ENCODE peak calls at places on chromosome 12, in ten cellular contexts. B, J, F, Y, K, I, P, A, R and Q are unnamed samples. For H3K4me1, the result is how much of the 10 kb centered on the place peaks cover.

GRCh38 chr12:40226652-40227051 is 1.9 kb downstream of the LRRK2 start:
- DNase-seq in I (no peak), B (no peak), Y (peak), F (peak), A (no peak), J (peak), R (no peak), P (peak), K (no peak), Q (no peak)

GRCh38 chr12:30796508-30796780 is 41.7 kb upstream of the CAPRIN2 start:
- DNase-seq in R (no peak), I (no peak), P (peak), F (no peak), K (no peak), Y (no peak), B (no peak), J (no peak), A (no peak), Q (no peak)

GRCh38 chr12:42447371-42447786 is 121.4 kb downstream of the PPHLN1 start:
- DNase-seq in J (no peak), P (no peak), Y (no peak), B (peak), I (no peak), K (no peak), A (no peak), F (no peak), R (no peak), Q (peak)

GRCh38 chr12:30067156-30067555 is 283.4 kb upstream of the TMTC1 start:
- DNase-seq in A (no peak), J (no peak), I (no peak), F (no peak), Y (no peak), P (no peak), K (no peak), R (no peak), B (no peak), Q (no peak)

GRCh38 chr12:64385468-64385867 is 5.1 kb downstream of the C12orf56 start:
- DNase-seq in J (no peak), R (no peak), Y (no peak), B (no peak), K (no peak), P (no peak), A (no peak), F (no peak), I (no peak), Q (no peak)

GRCh38 chr12:5244513-5244972 is 187.4 kb upstream of the NTF3 start:
- DNase-seq in A (no peak), B (no peak), F (no peak), P (no peak), I (no peak), Y (no peak), K (peak), R (no peak), J (no peak), Q (no peak)

GRCh38 chr12:107351716-107352115 is 258.4 kb upstream of the CRY1 start:
- DNase-seq in K (no peak), R (no peak), B (no peak), I (no peak), A (no peak), J (no peak), Y (no peak), F (no peak), P (no peak), Q (no peak)

GRCh38 chr12:110670161-110670701 is 18.7 kb downstream of the HVCN1 start:
- DNase-seq in B (no peak), K (no peak), J (no peak), A (no peak), P (no peak), R (peak), F (no peak), Y (no peak), I (peak), Q (no peak)

GRCh38 chr12:116465407-116465806 is 93.8 kb upstream of the MAP1LC3B2 start:
- DNase-seq in R (no peak), F (no peak), Y (no peak), B (no peak), A (no peak), I (no peak), K (no peak), P (no peak), J (no peak), Q (no peak)

GRCh38 chr12:120832712-120833111 is 71.4 kb downstream of the SPPL3 start:
- DNase-seq in B (no peak), F (no peak), I (no peak), R (no peak), Y (no peak), K (no peak), P (no peak), J (no peak), A (no peak), Q (no peak)

GRCh38 chr12:102806110-102806509 is 110.9 kb downstream of the PAH start:
- DNase-seq in R (no peak), B (no peak), Y (no peak), K (no peak), A (no peak), F (no peak), J (no peak), P (no peak), I (no peak), Q (no peak)

GRCh38 chr12:15608931-15609330 is 180.3 kb downstream of the EPS8 start:
- DNase-seq in A (no peak), I (no peak), B (no peak), P (no peak), J (no peak), R (no peak), K (no peak), F (no peak), Y (no peak), Q (no peak)

GRCh38 chr12:122394626-122395194 is 27.8 kb downstream of the CLIP1 start:
- DNase-seq in B (no peak), P (no peak), F (no peak), R (no peak), A (no peak), I (no peak), J (no peak), K (no peak), Y (no peak), Q (no peak)

GRCh38 chr12:92764820-92765219 is 62.0 kb downstream of the PLEKHG7 start:
- DNase-seq in A (no peak), P (no peak), F (peak), J (no peak), B (no peak), K (no peak), R (no peak), I (no peak), Y (no peak), Q (no peak)

GRCh38 chr12:75558262-75558661 is 46.9 kb upstream of the KRR1 start:
- DNase-seq in Y (no peak), P (no peak), R (no peak), A (no peak), K (no peak), F (no peak), J (no peak), B (no peak), I (no peak), Q (no peak)

GRCh38 chr12:25929096-25929637 is 29.3 kb upstream of the RASSF8 start:
- DNase-seq in B (no peak), K (no peak), P (no peak), I (no peak), R (no peak), A (no peak), J (no peak), Y (no peak), F (no peak), Q (no peak)

DNA sequence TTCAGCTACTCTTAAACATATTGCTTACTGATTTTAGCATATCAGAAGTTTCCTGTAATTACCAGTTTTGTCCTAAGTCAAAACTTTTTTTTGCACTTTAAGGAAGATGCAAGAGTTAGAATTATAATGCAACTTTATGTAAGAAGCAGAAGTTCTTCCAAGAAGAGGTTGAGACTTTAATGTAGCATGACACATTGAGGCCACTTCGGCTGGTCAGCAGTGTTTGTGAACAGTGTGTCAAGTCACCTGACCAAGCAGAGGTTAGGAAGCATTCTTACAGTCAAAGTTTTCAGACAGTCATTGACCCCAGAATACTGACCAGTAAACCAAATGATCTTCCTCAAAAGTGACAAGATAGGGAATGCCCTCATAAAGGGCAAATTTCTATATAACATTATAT is 15.2 kb downstream of the FGFR1OP2 start:
- DNase-seq in J (no peak), R (no peak), B (no peak), Y (peak), A (no peak), F (no peak), K (no peak), P (peak), I (no peak), Q (no peak)
- H3K27ac ChIP-seq in J (no peak), R (no peak), B (no peak), Y (no peak), A (no peak), F (no peak), K (no peak), P (no peak), I (no peak), Q (no peak)

GRCh38 chr12:47216150-47216677 is 136.5 kb upstream of the AMIGO2 start:
- DNase-seq in Y (no peak), A (peak), F (no peak), I (peak), B (no peak), R (peak), K (no peak), P (no peak), J (no peak), Q (no peak)

GRCh38 chr12:47221256-47222023 is 141.7 kb upstream of the AMIGO2 start:
- DNase-seq in Y (no peak), J (no peak), R (no peak), I (no peak), F (no peak), A (no peak), B (no peak), K (no peak), P (no peak), Q (no peak)

GRCh38 chr12:47222592-47222959 is 142.8 kb upstream of the AMIGO2 start:
- DNase-seq in Y (no peak), A (no peak), B (peak), F (no peak), R (no peak), K (no peak), I (no peak), P (no peak), J (no peak), Q (no peak)

GRCh38 chr12:47218191-47218654 is 138.5 kb upstream of the AMIGO2 start:
- DNase-seq in K (no peak), R (peak), B (no peak), Y (no peak), I (no peak), P (no peak), A (no peak), F (no peak), J (no peak), Q (no peak)

GRCh38 chr12:47219243-47219642 is 139.5 kb upstream of the AMIGO2 start:
- DNase-seq in B (no peak), P (no peak), J (no peak), F (no peak), I (no peak), R (no peak), K (no peak), Y (no peak), A (no peak), Q (no peak)
- H3K4me3 ChIP-seq in B (no peak), P (no peak), J (no peak), F (peak), I (no peak), R (peak), K (no peak), Y (no peak), A (peak), Q (no peak)

GRCh38 chr12:104582739-104583138 is 126.0 kb downstream of the CHST11 start:
- DNase-seq in P (no peak), J (no peak), B (no peak), I (peak), R (no peak), A (no peak), K (no peak), F (no peak), Y (no peak), Q (no peak)

GRCh38 chr12:104581000-104581570 is 124.3 kb downstream of the CHST11 start:
- DNase-seq in J (no peak), R (no peak), Y (no peak), I (no peak), B (no peak), F (no peak), K (no peak), A (no peak), P (no peak), Q (no peak)

GRCh38 chr12:104586325-104587048 is 129.7 kb downstream of the CHST11 start:
- DNase-seq in B (no peak), A (no peak), Y (no peak), K (peak), J (no peak), R (no peak), P (no peak), F (no peak), I (no peak), Q (no peak)

GRCh38 chr12:104585448-104586055 is 128.8 kb downstream of the CHST11 start:
- DNase-seq in J (no peak), Y (no peak), A (no peak), R (no peak), F (no peak), I (no peak), B (no peak), K (no peak), P (no peak), Q (no peak)

DNA sequence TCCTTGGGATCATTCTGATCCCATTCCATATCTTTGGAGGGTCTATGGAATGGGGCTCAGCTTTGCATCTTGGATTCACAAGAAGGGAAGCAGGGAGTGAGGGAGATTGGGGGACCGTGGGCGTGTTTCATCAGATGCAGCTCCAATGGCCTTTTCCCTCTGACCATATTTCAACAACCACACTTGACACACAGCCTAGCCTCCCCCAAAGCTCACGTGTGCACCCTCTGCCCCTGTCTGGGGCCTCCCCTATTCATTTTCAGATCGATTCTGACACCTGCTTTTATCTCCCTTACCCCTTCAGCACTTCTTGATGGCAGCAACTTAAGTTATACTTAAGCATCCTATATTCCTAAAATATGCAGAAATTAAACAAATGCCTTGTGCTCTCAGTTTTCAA is 126.6 kb downstream of the CHST11 start:
- DNase-seq in P (no peak), A (no peak), J (no peak), R (no peak), I (no peak), F (no peak), Y (no peak), B (no peak), K (no peak), Q (no peak)
- H3K4me1 ChIP-seq in P (under half), A (under half), J (under half), R (under half), I (under half), F (under half), Y (under half), B (under half), K (under half), Q (under half)

GRCh38 chr12:57746025-57746424 is 1.2 kb downstream of the TSPAN31 start:
- DNase-seq in R (no peak), I (no peak), K (no peak), J (no peak), A (no peak), Y (no peak), B (no peak), P (no peak), F (no peak), Q (no peak)
- H3K27ac ChIP-seq in R (no peak), I (no peak), K (no peak), J (no peak), A (no peak), Y (peak), B (no peak), P (no peak), F (no peak), Q (no peak)

DNA sequence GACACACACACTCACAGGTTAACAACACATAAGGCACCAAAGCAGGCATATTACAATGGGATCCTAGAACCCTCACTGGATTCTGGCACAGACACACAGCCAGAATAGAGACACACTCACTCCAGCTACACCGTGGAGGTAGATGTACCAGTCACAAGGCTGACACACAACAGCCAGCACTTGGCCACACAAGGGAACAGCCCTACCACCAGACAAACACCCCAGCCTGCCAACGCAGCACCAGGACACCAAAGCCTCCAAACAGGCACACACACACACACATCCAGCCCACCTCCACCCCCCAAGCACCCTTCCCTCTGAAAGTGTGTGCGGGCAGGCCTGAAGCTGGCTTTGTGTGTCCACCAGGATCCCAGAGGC is 10.9 kb upstream of the ITGB7 start:
- DNase-seq in P (peak), K (no peak), Y (no peak), F (no peak), J (no peak), I (no peak), A (no peak), R (no peak), B (no peak), Q (no peak)
- H3K4me3 ChIP-seq in P (peak), K (peak), Y (peak), F (no peak), J (peak), I (no peak), A (peak), R (peak), B (peak), Q (no peak)

GRCh38 chr12:126588586-126589249 is 1523.5 kb downstream of the AACS start:
- DNase-seq in I (no peak), Y (no peak), A (no peak), P (no peak), K (no peak), J (no peak), F (no peak), B (no peak), R (no peak), Q (no peak)
- H3K4me1 ChIP-seq in I (under half), Y (under half), A (under half), P (under half), K (under half), J (under half), F (under half), B (under half), R (under half), Q (under half)

GRCh38 chr12:2345902-2346301 is 293.1 kb downstream of the CACNA1C start:
- DNase-seq in F (no peak), Y (no peak), I (no peak), P (no peak), K (no peak), A (no peak), J (no peak), B (no peak), R (no peak), Q (no peak)
- H3K27ac ChIP-seq in F (peak), Y (no peak), I (no peak), P (no peak), K (no peak), A (no peak), J (peak), B (no peak), R (no peak), Q (no peak)